ENCODE peak calls at places on chromosomes 16 and 17, in ten cellular contexts. I is neural progenitor cell; L is Peyer's patch; E is prostate gland; K is colonic mucosa; G is CD4-positive, CD25-positive, alpha-beta regulatory T cell; X is GM23248; W is PC-9; P is IMR-90; M is CD8-positive, alpha-beta T cell. O is an unnamed sample. For H3K4me1, the result is how much of the 10 kb centered on the place peaks cover.

GRCh38 chr16:17529982-17530760 is 59.4 kb upstream of the XYLT1 start:
- DNase-seq in I (no peak), L (peak), E (no peak), K (no peak), G (no peak), X (no peak), W (no peak), P (no peak), M (peak), O (peak)

GRCh38 chr17:21061971-21062526 is 19.2 kb upstream of the USP22 start:
- DNase-seq in I (no peak), L (peak), E (no peak), K (no peak), G (no peak), X (no peak), W (no peak), P (no peak), M (no peak), O (no peak)

GRCh38 chr17:35749560-35750412 is 3.3 kb downstream of the GAS2L2 start:
- DNase-seq in I (peak), L (no peak), E (no peak), K (no peak), G (no peak), X (peak), W (no peak), P (peak), M (no peak), O (no peak)

GRCh38 chr17:63639125-63639524 is 16.9 kb downstream of the MAP3K3 start:
- DNase-seq in I (no peak), L (no peak), E (no peak), K (no peak), G (no peak), X (no peak), W (no peak), P (no peak), M (no peak), O (no peak)

GRCh38 chr16:89002851-89003830 is 26.1 kb upstream of the CBFA2T3 start:
- DNase-seq in I (no peak), L (no peak), E (no peak), K (no peak), G (no peak), X (no peak), W (no peak), P (no peak), M (no peak), O (no peak)

GRCh38 chr17:75159196-75160031 is 5.1 kb upstream of the JPT1 start:
- DNase-seq in I (no peak), L (no peak), E (no peak), K (no peak), G (no peak), X (peak), W (peak), P (peak), M (no peak), O (no peak)

GRCh38 chr16:24822974-24823373 is 22.8 kb upstream of the SLC5A11 start:
- DNase-seq in I (no peak), L (no peak), E (no peak), K (no peak), G (no peak), X (no peak), W (no peak), P (no peak), M (no peak), O (no peak)

GRCh38 chr17:8073627-8074485 is 13.7 kb downstream of the ALOX12B start:
- DNase-seq in I (peak), L (peak), E (no peak), K (peak), G (peak), X (peak), W (peak), P (peak), M (peak), O (peak)

GRCh38 chr16:16045879-16046278 is 96.5 kb downstream of the ABCC1 start:
- DNase-seq in I (peak), L (no peak), E (no peak), K (no peak), G (no peak), X (peak), W (no peak), P (no peak), M (no peak), O (no peak)

GRCh38 chr16:383326-384020 is 1.7 kb upstream of the PGAP6 start:
- DNase-seq in I (peak), L (peak), E (peak), K (peak), G (peak), X (no peak), W (peak), P (no peak), M (peak), O (peak)

GRCh38 chr17:55727920-55728319 is 5.3 kb upstream of the TMEM100 start:
- DNase-seq in I (no peak), L (no peak), E (no peak), K (no peak), G (no peak), X (peak), W (no peak), P (no peak), M (no peak), O (no peak)

GRCh38 chr17:79840204-79840988 is 1.2 kb upstream of the CBX4 start:
- DNase-seq in I (peak), L (no peak), E (peak), K (peak), G (no peak), X (peak), W (peak), P (peak), M (peak), O (peak)

GRCh38 chr16:14309906-14310305 is 238.8 kb downstream of the MRTFB start:
- DNase-seq in I (no peak), L (no peak), E (no peak), K (no peak), G (no peak), X (peak), W (peak), P (peak), M (no peak), O (no peak)

GRCh38 chr16:4800290-4801041 is 2.0 kb downstream of the ROGDI start:
- DNase-seq in I (no peak), L (peak), E (peak), K (peak), G (no peak), X (no peak), W (peak), P (no peak), M (no peak), O (no peak)

GRCh38 chr16:80896778-80897177 is 92.4 kb upstream of the CDYL2 start:
- DNase-seq in I (no peak), L (no peak), E (no peak), K (no peak), G (no peak), X (no peak), W (no peak), P (no peak), M (no peak), O (no peak)

GRCh38 chr16:86516618-86517003 is 6.3 kb downstream of the FOXF1 start:
- DNase-seq in I (peak), L (no peak), E (no peak), K (no peak), G (no peak), X (peak), W (no peak), P (peak), M (no peak), O (no peak)

GRCh38 chr16:11060856-11061255 is 116.5 kb downstream of the CLEC16A start:
- DNase-seq in I (no peak), L (no peak), E (no peak), K (no peak), G (no peak), X (no peak), W (no peak), P (no peak), M (no peak), O (no peak)

GRCh38 chr17:236641-237405 is 55.4 kb upstream of the DOC2B start:
- DNase-seq in I (no peak), L (no peak), E (no peak), K (peak), G (no peak), X (no peak), W (no peak), P (no peak), M (no peak), O (no peak)

GRCh38 chr17:29243792-29244191 is 2.9 kb upstream of the CRYBA1 start:
- DNase-seq in I (peak), L (no peak), E (no peak), K (no peak), G (no peak), X (peak), W (no peak), P (peak), M (no peak), O (no peak)

GRCh38 chr17:74430706-74431567 is 951 bp upstream of the GPRC5C start:
- DNase-seq in I (peak), L (peak), E (peak), K (peak), G (no peak), X (peak), W (peak), P (peak), M (no peak), O (no peak)

GRCh38 chr17:50270430-50271172 is 3.7 kb upstream of the TMEM92 start:
- DNase-seq in I (peak), L (no peak), E (no peak), K (peak), G (no peak), X (peak), W (peak), P (peak), M (no peak), O (no peak)

GRCh38 chr16:23395732-23396131 is 57.3 kb downstream of the COG7 start:
- DNase-seq in I (no peak), L (no peak), E (no peak), K (no peak), G (no peak), X (no peak), W (no peak), P (no peak), M (no peak), O (no peak)
- H3K27ac ChIP-seq in I (no peak), L (no peak), E (no peak), K (no peak), G (no peak), X (no peak), W (no peak), P (no peak), M (no peak), O (no peak)

GRCh38 chr17:72386619-72387237 is 265.9 kb downstream of the SOX9 start:
- DNase-seq in I (no peak), L (no peak), E (no peak), K (no peak), G (no peak), X (no peak), W (no peak), P (no peak), M (no peak), O (no peak)

GRCh38 chr17:72385482-72385881 is 264.7 kb downstream of the SOX9 start:
- DNase-seq in I (no peak), L (no peak), E (no peak), K (no peak), G (no peak), X (no peak), W (no peak), P (no peak), M (no peak), O (no peak)

GRCh38 chr17:72387969-72388368 is 267.1 kb downstream of the SOX9 start:
- DNase-seq in I (no peak), L (no peak), E (no peak), K (no peak), G (no peak), X (no peak), W (no peak), P (peak), M (no peak), O (no peak)

GRCh38 chr17:72388765-72389473 is 268.1 kb downstream of the SOX9 start:
- DNase-seq in I (no peak), L (no peak), E (no peak), K (no peak), G (no peak), X (no peak), W (peak), P (no peak), M (no peak), O (no peak)

GRCh38 chr17:72387487-72387886 is 266.7 kb downstream of the SOX9 start:
- DNase-seq in I (no peak), L (no peak), E (no peak), K (no peak), G (no peak), X (peak), W (peak), P (peak), M (no peak), O (no peak)
- H3K4me1 ChIP-seq in I (under half), L (under half), E (under half), K (under half), G (under half), X (under half), W (half or more), P (under half), M (under half), O (under half)

DNA sequence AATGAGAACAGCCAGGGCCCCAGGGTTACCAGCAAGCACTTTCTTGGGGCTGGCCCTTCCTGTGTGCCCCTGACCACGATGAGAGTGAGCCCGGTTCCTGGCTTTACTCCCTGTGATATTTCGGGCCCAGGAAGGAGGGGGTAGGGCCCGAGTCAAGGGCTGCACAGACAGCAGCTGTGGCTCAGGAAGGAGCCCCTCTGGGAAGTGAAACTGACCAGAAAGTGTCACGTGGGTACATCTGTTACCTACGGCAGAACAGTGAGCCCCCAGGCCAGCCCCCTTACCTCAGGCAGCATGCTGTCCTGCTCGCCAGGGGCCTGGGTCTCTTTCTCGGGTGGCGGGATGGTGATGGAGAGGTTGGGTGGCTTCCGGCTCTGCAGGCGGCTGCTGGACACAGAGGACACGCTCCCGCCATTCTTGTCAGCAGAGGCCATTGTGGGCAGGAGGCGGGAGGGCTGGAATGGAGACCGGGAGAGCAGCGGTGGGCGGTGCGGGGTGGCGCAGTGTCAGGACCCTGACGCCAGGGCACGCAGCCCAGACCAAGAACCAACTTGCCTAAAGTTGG is 13.8 kb downstream of the AANAT start:
- DNase-seq in I (no peak), L (peak), E (no peak), K (no peak), G (no peak), X (no peak), W (no peak), P (no peak), M (no peak), O (peak)
- H3K4me3 ChIP-seq in I (no peak), L (no peak), E (no peak), K (no peak), G (no peak), X (no peak), W (no peak), P (no peak), M (no peak), O (no peak)

GRCh38 chr17:40922239-40922638 is 15.2 kb downstream of the KRT23 start:
- DNase-seq in I (no peak), L (no peak), E (no peak), K (no peak), G (no peak), X (peak), W (peak), P (peak), M (no peak), O (no peak)
- H3K27ac ChIP-seq in I (no peak), L (no peak), E (no peak), K (no peak), G (no peak), X (peak), W (peak), P (peak), M (no peak), O (no peak)

GRCh38 chr17:82366749-82367148 is 4.8 kb upstream of the UTS2R start:
- DNase-seq in I (no peak), L (no peak), E (no peak), K (peak), G (no peak), X (no peak), W (no peak), P (no peak), M (no peak), O (no peak)

GRCh38 chr17:82369211-82369610 is 2.4 kb upstream of the UTS2R start:
- DNase-seq in I (no peak), L (no peak), E (no peak), K (no peak), G (no peak), X (no peak), W (no peak), P (no peak), M (no peak), O (no peak)

GRCh38 chr17:82367724-82368524 is 3.6 kb upstream of the UTS2R start:
- DNase-seq in I (no peak), L (no peak), E (no peak), K (no peak), G (no peak), X (no peak), W (no peak), P (peak), M (no peak), O (no peak)

GRCh38 chr17:82361885-82362633 is 3.0 kb downstream of the TEX19 start:
- DNase-seq in I (no peak), L (no peak), E (no peak), K (no peak), G (no peak), X (no peak), W (no peak), P (no peak), M (no peak), O (no peak)

GRCh38 chr17:82365586-82366295 is 5.8 kb upstream of the UTS2R start:
- DNase-seq in I (no peak), L (no peak), E (no peak), K (no peak), G (no peak), X (no peak), W (no peak), P (no peak), M (no peak), O (no peak)
- H3K4me1 ChIP-seq in I (under half), L (under half), E (under half), K (under half), G (under half), X (under half), W (under half), P (under half), M (under half), O (under half)

GRCh38 chr16:74902161-74902560 is 82.8 kb downstream of the WDR59 start:
- DNase-seq in I (no peak), L (no peak), E (no peak), K (no peak), G (no peak), X (no peak), W (no peak), P (no peak), M (no peak), O (no peak)

GRCh38 chr16:74901606-74902005 is 83.3 kb downstream of the WDR59 start:
- DNase-seq in I (no peak), L (no peak), E (no peak), K (no peak), G (no peak), X (no peak), W (no peak), P (peak), M (no peak), O (no peak)

GRCh38 chr16:74898667-74899066 is 86.3 kb downstream of the WDR59 start:
- DNase-seq in I (no peak), L (no peak), E (no peak), K (no peak), G (no peak), X (no peak), W (no peak), P (no peak), M (no peak), O (no peak)

GRCh38 chr16:74896389-74897370 is 88.2 kb downstream of the WDR59 start:
- DNase-seq in I (no peak), L (no peak), E (no peak), K (no peak), G (no peak), X (peak), W (peak), P (peak), M (no peak), O (no peak)

GRCh38 chr16:74899786-74900185 is 85.1 kb downstream of the WDR59 start:
- DNase-seq in I (no peak), L (no peak), E (no peak), K (no peak), G (no peak), X (no peak), W (no peak), P (no peak), M (no peak), O (no peak)
- H3K4me3 ChIP-seq in I (no peak), L (no peak), E (no peak), K (no peak), G (no peak), X (no peak), W (no peak), P (no peak), M (no peak), O (no peak)

DNA sequence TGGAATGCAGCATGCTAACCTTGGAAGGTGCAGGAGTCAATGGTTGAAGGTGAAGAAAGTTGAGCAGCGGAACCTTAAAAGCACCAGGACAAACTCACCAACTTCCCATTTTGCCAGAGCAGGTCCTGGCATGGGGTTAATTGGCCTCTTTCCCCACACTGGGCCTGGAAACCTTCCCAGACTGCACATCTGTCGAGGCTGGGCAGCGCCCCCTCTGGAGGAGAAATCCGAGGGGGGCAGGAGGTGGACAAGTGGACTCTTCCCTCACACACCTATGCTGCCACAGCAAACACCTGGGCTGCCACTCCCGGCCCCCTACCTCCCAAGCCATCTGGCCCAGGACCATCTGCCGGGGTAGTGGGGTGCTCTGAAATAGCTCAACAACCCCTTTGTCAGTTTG is 232.4 kb downstream of the CBLN1 start:
- DNase-seq in I (no peak), L (no peak), E (no peak), K (no peak), G (no peak), X (no peak), W (no peak), P (no peak), M (no peak), O (no peak)
- H3K27ac ChIP-seq in I (no peak), L (no peak), E (no peak), K (no peak), G (no peak), X (no peak), W (no peak), P (no peak), M (no peak), O (no peak)

O was measured in CD4-positive, alpha-beta memory T cell.